ENCODE peak calls at places on chromosomes 6 and 20, in six cellular contexts. C is IMR-90, B is H1, F is H9, I is mesenchymal stem cell, M is mesendoderm. D is an unnamed sample.

GRCh38 chr6:118939683-118940082 is 4.7 kb upstream of the MCM9 start:
- DNase-seq in M (no peak), I (no peak), C (no peak), B (no peak), F (no peak), D (no peak)

GRCh38 chr6:25961619-25962367 is 809 bp upstream of the TRIM38 start:
- DNase-seq in F (no peak), I (no peak), B (no peak), C (no peak), M (peak), D (no peak)

GRCh38 chr6:146990284-146990683 is 213.9 kb upstream of the STXBP5 start:
- DNase-seq in I (peak), B (no peak), C (peak), M (no peak), F (no peak), D (no peak)

GRCh38 chr6:119343167-119343566 is 6.4 kb downstream of the MAN1A1 start:
- DNase-seq in B (no peak), M (no peak), I (no peak), C (no peak), F (no peak), D (no peak)

GRCh38 chr6:130900913-130901312 is 73.7 kb downstream of the SMLR1 start:
- DNase-seq in M (peak), F (no peak), B (no peak), I (peak), C (peak), D (no peak)

GRCh38 chr6:32664827-32665362 is 1.6 kb downstream of the HLA-DQB1 start:
- DNase-seq in C (no peak), B (no peak), I (no peak), M (peak), F (peak), D (no peak)

GRCh38 chr6:37130704-37131103 is 39.2 kb upstream of the PIM1 start:
- DNase-seq in F (no peak), M (no peak), B (no peak), C (peak), I (peak), D (no peak)

GRCh38 chr20:44576297-44576696 is 6.1 kb upstream of the PKIG start:
- DNase-seq in M (peak), I (peak), B (no peak), F (no peak), C (peak), D (no peak)

GRCh38 chr20:25065044-25065624 is 7.2 kb upstream of the ACSS1 start:
- DNase-seq in M (no peak), B (no peak), I (no peak), C (no peak), F (no peak), D (no peak)

GRCh38 chr6:88165877-88166492 is at the start of gene CNR1:
- DNase-seq in I (peak), F (peak), C (no peak), B (peak), M (peak), D (peak)

GRCh38 chr6:141451508-141452353 is 681.0 kb upstream of the GJE1 start:
- DNase-seq in F (no peak), B (no peak), C (peak), M (peak), I (peak), D (peak)

GRCh38 chr20:528923-529594 is 14.5 kb downstream of the CSNK2A1 start:
- DNase-seq in C (peak), B (no peak), F (no peak), I (peak), M (peak), D (no peak)

GRCh38 chr6:35833534-35833933 is 28.4 kb downstream of the LHFPL5 start:
- DNase-seq in F (no peak), M (no peak), C (peak), I (peak), B (no peak), D (no peak)

GRCh38 chr20:49575551-49576060 is 7.7 kb upstream of the PTGIS start:
- DNase-seq in F (peak), M (no peak), B (no peak), C (no peak), I (no peak), D (no peak)

GRCh38 chr6:132730560-132730959 is 16.7 kb upstream of the VNN1 start:
- DNase-seq in B (no peak), F (no peak), M (no peak), I (peak), C (peak), D (no peak)

GRCh38 chr20:57475388-57476072 is 49.4 kb downstream of the CTCFL start:
- DNase-seq in M (no peak), F (no peak), I (no peak), C (no peak), B (no peak), D (no peak)

GRCh38 chr6:90290991-90291390 is 5.7 kb downstream of the BACH2 start:
- DNase-seq in M (no peak), F (no peak), I (no peak), C (peak), B (no peak), D (no peak)

GRCh38 chr20:24608926-24609667 is 139.7 kb downstream of the SYNDIG1 start:
- DNase-seq in C (peak), F (no peak), M (no peak), B (no peak), I (no peak), D (no peak)

GRCh38 chr20:43584448-43585138 is 6.1 kb upstream of the IFT52 start:
- DNase-seq in B (no peak), C (peak), M (peak), I (peak), F (no peak), D (no peak)

GRCh38 chr20:22389836-22390542 is 194.4 kb downstream of the FOXA2 start:
- DNase-seq in M (peak), I (no peak), F (peak), C (no peak), B (no peak), D (no peak)

GRCh38 chr6:22551280-22551679 is 18.1 kb upstream of the HDGFL1 start:
- DNase-seq in B (no peak), M (no peak), F (no peak), I (no peak), C (peak), D (no peak)

GRCh38 chr20:58640446-58640845 is 10.6 kb upstream of the STX16 start:
- DNase-seq in F (no peak), I (peak), C (peak), M (no peak), B (no peak), D (no peak)

GRCh38 chr6:122770835-122771601 is 8.5 kb upstream of the FABP7 start:
- DNase-seq in B (no peak), C (no peak), M (peak), I (no peak), F (no peak), D (no peak)

GRCh38 chr6:101403566-101403965 is 10.1 kb downstream of the GRIK2 start:
- DNase-seq in M (peak), B (peak), F (peak), I (no peak), C (peak), D (no peak)

GRCh38 chr6:35360349-35361138 is 18.2 kb downstream of the PPARD start:
- DNase-seq in F (peak), C (peak), M (peak), I (peak), B (peak), D (no peak)

GRCh38 chr20:3312940-3313656 is 74.1 kb upstream of the SLC4A11 start:
- DNase-seq in B (no peak), I (peak), M (peak), F (no peak), C (peak), D (no peak)

GRCh38 chr6:111642463-111643158 is 36.9 kb upstream of the TRAF3IP2 start:
- DNase-seq in I (peak), F (peak), M (peak), B (peak), C (peak), D (no peak)

GRCh38 chr6:81694214-81694613 is 58.3 kb downstream of the TENT5A start:
- DNase-seq in C (no peak), M (no peak), F (no peak), I (no peak), B (no peak), D (no peak)

GRCh38 chr6:153096031-153096430 is 35.1 kb downstream of the RGS17 start:
- DNase-seq in C (no peak), B (no peak), M (no peak), F (no peak), I (peak), D (no peak)

GRCh38 chr6:45378324-45378926 is 691 bp upstream of the SUPT3H start:
- DNase-seq in F (no peak), I (no peak), C (no peak), M (no peak), B (no peak), D (no peak)

GRCh38 chr6:137931849-137932465 is 64.9 kb downstream of the TNFAIP3 start:
- DNase-seq in I (no peak), F (no peak), B (no peak), C (no peak), M (no peak), D (no peak)

GRCh38 chr6:64049736-64050135 is 414.1 kb downstream of the PHF3 start:
- DNase-seq in B (no peak), I (no peak), F (no peak), C (no peak), M (no peak), D (no peak)

GRCh38 chr20:49893242-49894072 is 21.9 kb downstream of the SPATA2 start:
- DNase-seq in M (no peak), B (no peak), F (no peak), I (no peak), C (peak), D (no peak)

GRCh38 chr6:131832363-131832762 is 24.5 kb downstream of the ENPP1 start:
- DNase-seq in I (no peak), F (no peak), B (no peak), M (no peak), C (no peak), D (no peak)

GRCh38 chr20:1160496-1160895 is 24.3 kb downstream of the TMEM74B start:
- DNase-seq in C (no peak), F (no peak), B (no peak), I (no peak), M (no peak), D (no peak)

GRCh38 chr20:38926934-38927616 is 858 bp downstream of the FAM83D start:
- DNase-seq in F (no peak), I (peak), M (peak), B (peak), C (peak), D (no peak)
- H2BK5ac ChIP-seq in F (no peak), I (peak), M (peak), B (peak), C (peak), D (peak)

GRCh38 chr6:47138046-47138445 is 95.9 kb upstream of the ADGRF1 start:
- DNase-seq in F (no peak), C (peak), B (no peak), M (no peak), I (no peak), D (no peak)
- H2AK5ac ChIP-seq in F (no peak), C (peak), B (no peak), M (peak), I (no peak), D (no peak)

GRCh38 chr6:4351506-4351852 is 216.1 kb upstream of the ECI2 start:
- DNase-seq in C (no peak), I (no peak), B (peak), M (no peak), F (no peak), D (no peak)
- H2BK5ac ChIP-seq in C (peak), I (peak), B (no peak), M (no peak), F (no peak), D (no peak)

DNA sequence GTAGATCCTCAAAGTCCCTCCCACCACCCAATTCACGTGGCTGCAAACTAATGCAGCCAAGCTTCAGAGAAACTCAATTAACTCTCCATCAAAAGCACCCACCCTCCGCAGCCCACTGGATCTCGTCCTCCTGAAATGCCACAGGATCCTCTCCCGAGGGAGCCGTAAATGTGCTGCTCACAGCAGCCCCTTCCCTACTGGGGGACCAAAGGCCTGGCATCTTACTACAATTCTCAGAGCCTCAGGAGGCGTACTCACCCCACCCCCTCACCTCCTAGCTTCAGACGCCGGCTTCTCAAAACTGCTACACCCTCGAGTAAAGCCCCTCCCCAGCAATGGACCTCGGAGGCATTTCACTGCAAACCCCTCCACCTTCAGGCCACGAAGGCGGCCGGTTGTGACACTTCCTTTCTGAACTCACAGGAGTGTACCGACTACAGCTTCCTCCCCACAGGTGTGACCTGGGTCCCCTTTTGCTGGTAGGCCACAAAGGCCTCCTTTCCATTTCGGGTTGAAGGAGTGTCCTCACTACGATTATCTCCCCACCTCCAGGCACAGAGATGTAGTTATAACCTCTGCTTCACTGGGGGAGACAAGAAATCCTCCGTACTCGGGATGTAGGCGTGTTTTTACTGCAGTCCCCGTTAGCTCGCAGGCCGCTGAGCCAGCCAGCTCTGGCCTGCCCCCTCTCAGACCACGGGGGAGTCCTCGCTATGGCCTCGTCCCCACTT is 722 bp downstream of the CPNE1 start:
- DNase-seq in M (peak), F (peak), C (peak), B (peak), I (peak), D (peak)
- H2AK5ac ChIP-seq in M (peak), F (no peak), C (peak), B (peak), I (peak), D (peak)

DNA sequence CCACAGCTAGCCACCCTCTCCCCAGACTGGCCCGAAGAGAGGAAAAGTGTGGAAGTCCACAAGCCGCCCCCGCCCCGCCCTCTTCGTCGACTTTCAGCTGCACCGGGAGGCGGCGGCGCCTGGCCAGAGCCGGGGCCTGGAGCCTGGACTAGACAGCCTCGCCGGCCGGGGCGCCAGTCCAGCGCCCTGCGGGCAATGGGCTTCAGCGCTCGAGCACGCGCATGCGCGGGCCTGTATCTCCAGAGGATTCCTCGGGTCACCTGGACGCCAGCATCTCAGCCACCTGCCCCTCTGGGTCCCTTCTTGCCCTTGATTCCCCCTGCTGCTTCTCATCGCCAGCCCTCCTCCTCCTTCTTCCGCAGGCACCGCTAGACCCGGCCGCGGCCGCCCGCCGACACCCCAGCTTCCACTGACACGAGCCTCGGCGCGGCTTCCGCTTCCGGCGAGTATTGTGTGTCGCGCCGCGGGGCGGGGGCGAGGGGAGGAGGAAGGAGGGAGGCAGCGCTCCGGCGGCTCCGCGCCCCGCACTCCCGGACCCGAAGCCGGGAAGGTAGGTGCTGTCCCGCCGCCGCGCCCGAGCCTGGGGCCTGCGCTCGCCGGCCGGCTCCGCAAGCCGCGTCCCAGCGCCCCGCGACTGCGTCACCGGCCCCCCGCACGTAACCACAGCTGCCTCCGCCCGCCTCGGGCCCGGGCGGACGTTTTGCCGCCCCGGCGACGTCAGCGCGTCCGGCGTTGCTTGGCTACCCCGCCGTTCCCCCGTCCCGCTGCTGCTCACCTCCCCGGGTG is at the start of gene TRIM39:
- DNase-seq in M (peak), F (peak), I (peak), C (peak), B (peak), D (peak)
- H2BK5ac ChIP-seq in M (peak), F (no peak), I (peak), C (peak), B (peak), D (peak)

GRCh38 chr6:33790910-33791309 is 2.0 kb upstream of the LEMD2 start:
- DNase-seq in I (no peak), F (no peak), C (no peak), M (no peak), B (no peak), D (no peak)

GRCh38 chr6:33787954-33788693 is 806 bp downstream of the LEMD2 start:
- DNase-seq in F (peak), C (peak), B (no peak), I (peak), M (peak), D (no peak)

GRCh38 chr6:33788694-33789549 is at the start of gene LEMD2:
- DNase-seq in M (peak), C (peak), F (peak), B (peak), I (peak), D (peak)

GRCh38 chr6:33790306-33790855 is 1.5 kb upstream of the LEMD2 start:
- DNase-seq in I (no peak), B (no peak), M (peak), F (no peak), C (no peak), D (no peak)

GRCh38 chr6:33789550-33789895 is 593 bp upstream of the LEMD2 start:
- DNase-seq in M (no peak), F (no peak), I (no peak), B (no peak), C (no peak), D (no peak)
- H2AK5ac ChIP-seq in M (peak), F (no peak), I (peak), B (peak), C (peak), D (no peak)

GRCh38 chr6:160883560-160883959 is 108.0 kb upstream of the MAP3K4 start:
- DNase-seq in C (no peak), F (no peak), B (no peak), M (peak), I (no peak), D (no peak)
- H2BK5ac ChIP-seq in C (no peak), F (no peak), B (no peak), M (peak), I (no peak), D (no peak)

DNA sequence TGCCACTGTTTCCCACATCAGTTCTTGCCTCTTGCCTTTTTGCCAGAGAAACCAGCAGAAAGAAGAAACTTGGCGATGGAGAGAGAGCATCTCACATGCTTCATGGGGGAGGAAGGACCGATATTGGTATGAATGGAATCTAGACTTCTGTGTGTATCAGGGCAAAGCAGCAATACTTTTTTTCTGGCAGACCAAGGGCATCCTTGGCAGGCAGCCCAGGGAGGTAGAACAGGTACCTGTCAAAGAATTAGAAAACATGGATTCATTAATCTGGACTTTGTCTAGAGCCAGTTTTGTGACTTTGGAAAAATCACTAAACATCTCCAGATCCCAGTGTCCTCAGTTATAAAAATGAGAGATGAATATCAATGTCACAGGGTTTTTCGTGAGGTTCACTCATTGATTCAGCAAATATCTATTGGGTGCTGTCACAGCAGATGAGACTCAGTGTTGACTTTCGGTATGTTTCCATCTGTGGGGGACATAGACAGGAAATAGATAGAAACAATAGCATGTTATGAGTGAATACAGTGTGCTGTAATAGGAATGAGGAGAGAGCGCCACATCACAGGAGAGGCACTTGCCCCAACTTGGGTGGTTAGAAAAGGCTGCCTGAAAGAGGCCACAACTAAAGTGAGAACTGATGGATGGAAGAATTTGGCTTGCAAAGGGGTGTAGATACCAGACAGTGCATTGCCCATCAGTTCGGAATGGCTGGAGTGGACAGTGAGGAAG is 114.1 kb downstream of the CD83 start:
- DNase-seq in C (peak), I (no peak), M (no peak), B (no peak), F (no peak), D (no peak)
- H2AK5ac ChIP-seq in C (no peak), I (no peak), M (no peak), B (no peak), F (no peak), D (no peak)

GRCh38 chr20:5928831-5929715 is 21.3 kb downstream of the TRMT6 start:
- DNase-seq in M (no peak), C (no peak), B (no peak), F (no peak), I (no peak), D (no peak)

GRCh38 chr20:5931411-5931810 is 18.9 kb downstream of the TRMT6 start:
- DNase-seq in M (no peak), B (no peak), I (no peak), C (no peak), F (no peak), D (no peak)

GRCh38 chr20:5933802-5934436 is 16.4 kb downstream of the TRMT6 start:
- DNase-seq in M (peak), F (no peak), B (no peak), C (no peak), I (peak), D (no peak)

GRCh38 chr20:5935384-5935783 is 14.9 kb downstream of the TRMT6 start:
- DNase-seq in C (no peak), B (no peak), I (no peak), M (no peak), F (no peak), D (no peak)

DNA sequence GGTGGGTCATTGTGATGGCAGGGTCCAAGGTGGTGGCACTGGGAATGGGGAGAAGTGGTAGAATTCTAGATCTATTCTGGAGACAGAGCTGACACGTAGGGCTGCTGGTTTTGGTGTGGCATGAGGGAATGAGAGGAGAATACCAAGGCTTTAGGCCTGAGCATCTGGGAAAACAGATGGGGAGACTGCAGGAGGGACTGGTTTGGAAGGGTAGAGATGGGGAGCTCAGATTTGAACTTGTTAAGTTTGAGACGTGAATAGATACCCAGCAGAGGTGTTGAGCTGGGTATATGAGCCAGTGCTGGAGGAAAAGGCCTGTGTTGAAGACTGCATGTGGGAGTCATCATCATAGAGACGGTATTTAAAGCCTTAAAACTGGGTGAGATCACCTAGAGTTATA is 17.5 kb downstream of the TRMT6 start:
- DNase-seq in C (no peak), M (no peak), B (no peak), I (no peak), F (no peak), D (no peak)
- H2BK5ac ChIP-seq in C (no peak), M (no peak), B (no peak), I (no peak), F (no peak), D (no peak)

GRCh38 chr6:157981395-157982296 is at the start of gene SYNJ2:
- DNase-seq in C (peak), F (peak), M (peak), B (peak), I (peak), D (peak)
- H2AK5ac ChIP-seq in C (peak), F (no peak), M (peak), B (peak), I (peak), D (no peak)

D was measured in neuronal stem cell.